ENCODE peak calls at places on chromosomes 5 and 9, in six cellular contexts. Z is spleen, V is breast epithelium, M is A549, O is body of pancreas, Y is heart left ventricle. J is an unnamed sample.

GRCh38 chr5:148937239-148937638 is 110.8 kb downstream of the ADRB2 start:
- DNase-seq in Z (no peak), V (no peak), M (no peak), O (no peak), Y (no peak), J (no peak)

GRCh38 chr9:92501671-92502393 is 19.5 kb upstream of the ASPN start:
- DNase-seq in Z (no peak), V (no peak), M (peak; percentile 43), O (peak; percentile 25), Y (peak; percentile 40), J (peak; percentile 44)

GRCh38 chr9:115127191-115127817 is 9.3 kb upstream of the TNC start:
- DNase-seq in Z (no peak), V (no peak), M (no peak), O (no peak), Y (no peak), J (no peak)

GRCh38 chr9:136807281-136808074 is at the start of gene RABL6:
- DNase-seq in Z (peak; percentile 94), V (peak; percentile 59), M (peak; percentile 91), O (peak; percentile 77), Y (peak; percentile 83), J (peak; percentile 100)

GRCh38 chr5:67292201-67292940 is 95.8 kb upstream of the CD180 start:
- DNase-seq in Z (no peak), V (no peak), M (no peak), O (no peak), Y (no peak), J (no peak)

GRCh38 chr9:94805585-94805984 is 79.1 kb downstream of the AOPEP start:
- DNase-seq in Z (no peak), V (no peak), M (peak; percentile 82), O (no peak), Y (no peak), J (peak; percentile 54)

GRCh38 chr5:151614565-151614964 is 23.4 kb upstream of the FAT2 start:
- DNase-seq in Z (no peak), V (no peak), M (no peak), O (no peak), Y (no peak), J (no peak)

GRCh38 chr5:34002629-34003328 is 5.1 kb downstream of the AMACR start:
- DNase-seq in Z (no peak), V (no peak), M (no peak), O (no peak), Y (peak; percentile 26), J (no peak)

GRCh38 chr9:108766786-108767185 is 89.0 kb downstream of the ACTL7B start:
- DNase-seq in Z (no peak), V (no peak), M (no peak), O (no peak), Y (no peak), J (no peak)

GRCh38 chr9:77163889-77164288 is 13.4 kb upstream of the VPS13A start:
- DNase-seq in Z (no peak), V (no peak), M (no peak), O (no peak), Y (no peak), J (no peak)

GRCh38 chr5:171906703-171907590 is 99.5 kb downstream of the FBXW11 start:
- DNase-seq in Z (no peak), V (no peak), M (no peak), O (no peak), Y (no peak), J (no peak)

DNA sequence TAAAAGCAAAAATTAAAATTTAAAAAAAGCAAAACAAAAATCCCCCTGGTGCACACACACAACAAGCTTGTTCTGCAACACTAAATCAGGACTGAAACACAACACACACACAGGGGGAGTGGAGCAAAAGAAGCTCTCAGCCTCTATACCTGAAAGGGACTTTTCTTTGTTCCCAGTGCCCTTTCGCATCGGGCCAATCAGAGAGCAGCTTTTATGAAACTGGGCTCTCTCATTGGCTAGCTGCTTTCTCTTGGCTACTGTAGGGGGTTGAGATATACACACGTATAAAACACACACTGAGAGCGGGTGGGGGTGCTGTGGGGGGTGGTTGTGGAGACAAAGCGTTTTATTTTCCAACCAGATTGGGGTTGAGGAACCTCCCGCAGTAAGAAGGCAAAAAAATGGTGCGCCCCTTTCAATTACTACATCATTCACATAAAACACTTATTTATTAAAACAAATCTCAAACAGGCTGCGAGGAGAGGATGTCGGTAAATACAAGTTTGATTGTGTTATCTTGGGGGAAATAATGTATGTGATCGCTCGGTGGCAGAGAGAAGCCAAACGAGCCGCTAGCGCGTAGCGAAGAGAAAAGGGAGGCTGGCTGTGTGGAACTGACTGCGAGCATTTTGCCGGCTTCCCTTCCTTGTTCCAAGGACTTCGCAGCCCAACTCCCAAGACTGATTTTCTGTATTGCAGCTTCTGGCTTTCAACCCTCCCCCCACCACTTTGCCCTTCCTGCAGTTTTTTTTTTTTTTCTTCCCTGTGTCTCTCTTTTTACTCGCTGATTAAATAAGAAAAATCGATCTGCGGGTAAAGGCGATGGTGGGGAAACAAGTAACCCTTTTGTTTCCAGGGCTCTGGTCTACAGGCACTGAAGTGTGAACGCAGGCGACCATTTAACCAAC is 2.5 kb upstream of the ZNF608 start:
- DNase-seq in Z (peak; percentile 80), V (peak; percentile 92), M (peak; percentile 93), O (peak; percentile 87), Y (peak; percentile 74), J (peak; percentile 26)
- TF ChIP-seq POLR2A in Z (peak; percentile 4), V (peak; percentile 39), M (no peak), O (peak; percentile 85), Y (peak; percentile 56), J (no peak)

DNA sequence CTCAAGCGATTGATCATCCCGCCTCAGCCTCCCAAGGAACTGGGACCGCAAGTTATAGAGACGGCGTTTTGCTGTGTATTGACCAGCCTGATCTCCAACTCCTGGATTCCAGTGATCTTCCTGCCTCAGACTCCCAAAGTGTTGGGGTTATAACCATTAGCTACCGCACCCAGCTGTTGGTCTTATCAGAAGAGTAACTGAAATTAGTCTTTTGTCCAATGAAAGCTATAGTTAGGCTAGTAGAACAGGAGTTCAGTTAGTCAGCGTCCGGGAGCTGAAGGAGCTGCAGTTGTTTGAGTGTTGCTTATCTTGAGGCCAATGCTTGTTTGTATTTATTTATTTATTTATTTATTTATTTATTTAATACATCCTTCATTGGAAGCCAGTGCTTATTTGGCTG is 3.2 kb upstream of the MIGA2 start:
- DNase-seq in Z (no peak), V (no peak), M (no peak), O (no peak), Y (no peak), J (no peak)
- TF ChIP-seq POLR2A in Z (no peak), V (no peak), M (no peak), O (no peak), Y (no peak), J (no peak)

GRCh38 chr9:21836437-21837161 is 34.2 kb downstream of the MTAP start:
- DNase-seq in Z (no peak), V (no peak), M (no peak), O (no peak), Y (no peak), J (no peak)
- TF ChIP-seq POLR2A in Z (no peak), V (no peak), M (no peak), O (no peak), Y (no peak), J (no peak)

DNA sequence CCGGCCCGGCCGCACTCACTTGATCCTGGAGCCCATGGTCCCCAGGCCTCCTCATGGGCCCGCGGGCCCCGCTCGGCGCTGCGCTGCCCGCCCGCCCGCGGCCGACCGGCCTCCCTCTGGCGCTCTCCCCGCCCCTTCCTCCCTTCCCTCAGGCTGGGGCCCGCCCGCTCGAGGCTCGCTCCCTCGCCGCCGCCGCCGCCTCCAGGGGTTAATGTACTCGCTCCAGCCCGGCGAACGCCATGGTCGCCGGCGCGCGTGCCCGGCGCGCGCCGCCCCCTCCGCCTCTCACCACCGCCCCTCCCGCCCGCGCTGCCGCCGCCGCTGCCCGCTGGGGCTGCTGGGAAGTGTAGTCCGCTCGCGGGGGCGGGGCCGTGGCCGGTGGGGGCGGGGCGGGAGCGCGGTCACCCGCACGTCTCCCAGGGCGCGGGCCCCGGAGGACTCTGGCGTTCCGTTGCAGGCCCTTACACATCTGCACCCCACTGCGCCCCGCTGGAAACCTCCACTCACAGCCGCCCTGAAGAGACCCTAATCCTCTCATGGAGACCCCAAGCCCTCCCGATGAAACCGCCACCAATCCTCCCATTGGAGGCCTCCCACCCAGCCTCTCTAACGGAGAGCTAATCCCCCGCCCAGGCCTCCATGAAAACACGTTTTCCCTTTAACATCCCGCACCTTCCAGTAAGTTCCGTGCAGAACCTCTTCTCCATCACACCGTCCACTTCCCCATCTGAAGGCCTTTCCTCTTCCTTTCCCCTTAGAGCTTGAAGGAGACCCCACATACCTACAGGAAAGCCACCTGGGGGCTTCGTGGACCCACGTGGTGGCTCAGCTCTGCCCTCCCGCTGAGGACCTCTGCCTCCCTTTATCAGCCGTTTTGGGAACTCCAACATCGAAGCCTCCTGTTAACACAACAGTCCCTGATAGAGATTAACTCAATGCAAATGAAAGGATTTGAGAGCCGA is at the start of gene DENND1A:
- DNase-seq in Z (peak; percentile 98), V (peak; percentile 78), M (peak; percentile 93), O (peak; percentile 89), Y (peak; percentile 96), J (peak; percentile 98)
- TF ChIP-seq POLR2A in Z (no peak), V (no peak), M (peak; percentile 60), O (peak; percentile 27), Y (peak; percentile 52), J (peak; percentile 66)

GRCh38 chr5:177501874-177502678 is 4.7 kb upstream of the PDLIM7 start:
- DNase-seq in Z (no peak), V (no peak), M (no peak), O (no peak), Y (no peak), J (no peak)

GRCh38 chr5:177505075-177505474 is 4.6 kb downstream of the DOK3 start:
- DNase-seq in Z (peak; percentile 68), V (no peak), M (no peak), O (no peak), Y (no peak), J (no peak)

GRCh38 chr5:177504086-177505056 is 5.3 kb downstream of the DOK3 start:
- DNase-seq in Z (peak; percentile 78), V (no peak), M (no peak), O (no peak), Y (no peak), J (no peak)

GRCh38 chr5:177502886-177503285 is 5.5 kb upstream of the PDLIM7 start:
- DNase-seq in Z (no peak), V (no peak), M (no peak), O (no peak), Y (no peak), J (no peak)

GRCh38 chr5:177503351-177504085 is 6.1 kb downstream of the DOK3 start:
- DNase-seq in Z (no peak), V (no peak), M (no peak), O (no peak), Y (no peak), J (no peak)
- TF ChIP-seq POLR2A in Z (no peak), V (no peak), M (no peak), O (no peak), Y (no peak), J (no peak)

DNA sequence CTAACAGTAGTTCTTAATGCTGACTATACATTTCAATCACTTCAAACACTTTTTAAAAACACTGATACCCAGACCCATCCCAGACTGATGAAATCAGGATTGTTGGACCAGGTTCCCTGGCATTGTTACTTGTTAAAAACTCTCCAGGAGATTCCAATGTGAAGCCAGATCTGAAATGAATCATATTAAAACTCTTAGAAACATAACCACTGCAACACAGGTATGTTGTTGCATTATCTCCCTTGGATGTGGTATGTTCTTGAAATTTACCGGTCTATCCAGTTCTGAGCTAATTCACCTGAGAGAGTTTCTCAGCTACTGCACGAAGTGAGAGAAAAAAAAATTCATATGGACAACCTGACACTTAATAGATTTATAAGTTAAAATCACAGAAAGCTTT is 21.8 kb downstream of the MEF2C start:
- DNase-seq in Z (no peak), V (no peak), M (no peak), O (no peak), Y (no peak), J (no peak)
- TF ChIP-seq POLR2A in Z (no peak), V (no peak), M (no peak), O (no peak), Y (no peak), J (no peak)